ENCODE peak calls at places on chromosomes 1 and 21, in four cellular contexts. E is OCI-LY7, Y is neural progenitor cell, O is HCT116. G is an unnamed sample.

GRCh38 chr1:6475381-6476133 is 9.6 kb upstream of the TNFRSF25 start:
- DNase-seq in E (peak; percentile 67), Y (peak; percentile 72), O (no peak), G (peak; percentile 87)

GRCh38 chr1:2553871-2554620 is 2.1 kb upstream of the TNFRSF14 start:
- DNase-seq in E (no peak), Y (no peak), O (no peak), G (no peak)

GRCh38 chr1:79259390-79260336 is 253.1 kb upstream of the ADGRL4 start:
- DNase-seq in E (peak; percentile 26), Y (peak; percentile 27), O (no peak), G (peak; percentile 56)

GRCh38 chr21:46655230-46655629 is 19.8 kb downstream of the PRMT2 start:
- DNase-seq in E (no peak), Y (no peak), O (no peak), G (no peak)

GRCh38 chr21:42617476-42617875 is 35.9 kb upstream of the PDE9A start:
- DNase-seq in E (no peak), Y (no peak), O (no peak), G (no peak)

GRCh38 chr1:20551945-20552727 is at the start of gene FAM43B:
- DNase-seq in E (no peak), Y (peak; percentile 86), O (no peak), G (no peak)

GRCh38 chr1:38004284-38005101 is 821 bp downstream of the FHL3 start:
- DNase-seq in E (no peak), Y (peak; percentile 34), O (no peak), G (no peak)

GRCh38 chr21:36946949-36947371 is 19.5 kb downstream of the HLCS start:
- DNase-seq in E (no peak), Y (peak; percentile 24), O (no peak), G (no peak)

GRCh38 chr21:25735895-25736597 is 1.3 kb downstream of the GABPA start:
- DNase-seq in E (peak; percentile 32), Y (peak; percentile 29), O (no peak), G (peak; percentile 9)

GRCh38 chr1:25360596-25361581 is 22.8 kb downstream of the TMEM50A start:
- DNase-seq in E (no peak), Y (no peak), O (peak; percentile 24), G (peak; percentile 63)

GRCh38 chr1:62396871-62397270 is 40.0 kb upstream of the USP1 start:
- DNase-seq in E (no peak), Y (no peak), O (no peak), G (no peak)

DNA sequence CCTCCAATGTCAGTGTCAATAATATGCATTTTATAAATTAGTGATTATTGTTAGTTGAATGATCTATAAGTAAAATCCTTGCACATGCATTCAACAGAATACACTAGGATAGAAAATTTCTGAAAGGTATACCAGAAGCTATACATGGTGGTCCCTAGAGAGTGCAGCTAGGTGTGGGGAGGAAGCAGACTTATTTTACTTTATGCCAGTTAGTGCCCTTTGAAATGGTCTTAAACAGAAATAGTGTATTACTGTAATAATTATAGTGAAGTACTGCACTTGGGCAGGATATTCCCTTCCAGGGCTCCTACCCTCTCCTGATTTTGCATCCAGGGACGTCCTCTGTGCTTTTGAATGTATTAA is 23.2 kb upstream of the WDR26 start:
- DNase-seq in E (no peak), Y (no peak), O (no peak), G (no peak)
- H3K27ac ChIP-seq in E (no peak overlapping the region), Y (no peak overlapping the region), O (no peak overlapping the region), G (no peak overlapping the region)

GRCh38 chr1:93419344-93419743 is 28.6 kb upstream of the FNBP1L start:
- DNase-seq in E (no peak), Y (no peak), O (no peak), G (no peak)
- TF ChIP-seq EZH2phosphoT487 in E (no peak), Y (no peak), O (no peak), G (no peak)

GRCh38 chr1:58883037-58883887 is 99.4 kb upstream of the JUN start:
- DNase-seq in E (no peak), Y (no peak), O (peak; percentile 85), G (peak; percentile 98)

GRCh38 chr1:58884706-58885661 is 101.1 kb upstream of the JUN start:
- DNase-seq in E (no peak), Y (no peak), O (no peak), G (peak; percentile 53)

GRCh38 chr1:58882322-58882951 is 98.6 kb upstream of the JUN start:
- DNase-seq in E (no peak), Y (no peak), O (no peak), G (no peak)

GRCh38 chr1:58885998-58886397 is 102.2 kb upstream of the JUN start:
- DNase-seq in E (no peak), Y (no peak), O (no peak), G (no peak)

GRCh38 chr1:58883888-58884482 is 100.1 kb upstream of the JUN start:
- DNase-seq in E (no peak), Y (no peak), O (no peak), G (no peak)
- H3K4me2 ChIP-seq in E (no peak overlapping the region), Y (no peak overlapping the region), O (peak overlapping the region; percentile 68), G (peak overlapping the region; percentile 42)

DNA sequence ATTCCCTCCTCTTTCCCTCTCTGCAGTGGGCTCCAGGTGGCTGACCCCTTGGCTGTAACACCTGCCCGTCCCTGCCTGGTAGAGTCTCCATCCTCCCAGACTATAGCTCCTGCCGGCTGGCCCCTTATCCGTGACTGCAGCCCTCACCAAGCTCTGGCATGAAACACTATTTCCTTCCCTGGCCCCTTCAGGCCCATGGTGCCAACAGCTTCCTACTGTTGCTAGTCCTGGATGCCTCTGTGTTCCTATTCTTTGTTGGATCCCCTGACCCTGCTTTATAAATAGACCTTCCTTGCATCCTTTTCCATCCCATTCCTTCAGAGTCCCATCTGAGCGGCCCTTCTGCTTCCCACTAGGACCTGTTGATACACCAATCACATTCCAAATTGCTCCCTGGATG is 195.0 kb downstream of the ZNF326 start:
- DNase-seq in E (no peak), Y (no peak), O (no peak), G (no peak)
- H3K27ac ChIP-seq in E (no peak overlapping the region), Y (no peak overlapping the region), O (no peak overlapping the region), G (no peak overlapping the region)

G was measured in PC-3.